ENCODE peak calls at places on chromosomes 16 and 17, in eight cellular contexts. One of them, this sample, is unnamed.

GRCh38 chr16:50553731-50554360 is 5.7 kb downstream of the NKD1 start:
- DNase-seq in cardiac muscle cell: no peak
- DNase-seq in left lung: no peak
- DNase-seq in stomach: no peak
- DNase-seq in sigmoid colon: no peak
- DNase-seq in A549: no peak
- DNase-seq in astrocyte: no peak
- DNase-seq in HCT116: no peak
- DNase-seq in this sample: no peak

GRCh38 chr17:11618861-11619566 is 20.7 kb downstream of the DNAH9 start:
- DNase-seq in cardiac muscle cell: no peak
- DNase-seq in left lung: no peak
- DNase-seq in stomach: peak
- DNase-seq in sigmoid colon: no peak
- DNase-seq in A549: peak
- DNase-seq in astrocyte: no peak
- DNase-seq in HCT116: no peak
- DNase-seq in this sample: peak

GRCh38 chr17:64687959-64688358 is 25.9 kb upstream of the SMURF2 start:
- DNase-seq in cardiac muscle cell: no peak
- DNase-seq in left lung: no peak
- DNase-seq in stomach: no peak
- DNase-seq in sigmoid colon: no peak
- DNase-seq in A549: no peak
- DNase-seq in astrocyte: peak
- DNase-seq in HCT116: no peak
- DNase-seq in this sample: peak

GRCh38 chr17:71628306-71628705 is 492.5 kb upstream of the SOX9 start:
- DNase-seq in cardiac muscle cell: no peak
- DNase-seq in left lung: no peak
- DNase-seq in stomach: no peak
- DNase-seq in sigmoid colon: no peak
- DNase-seq in A549: no peak
- DNase-seq in astrocyte: peak
- DNase-seq in HCT116: no peak
- DNase-seq in this sample: no peak

GRCh38 chr16:66326995-66327513 is 39.4 kb upstream of the CDH5 start:
- DNase-seq in cardiac muscle cell: no peak
- DNase-seq in left lung: no peak
- DNase-seq in stomach: no peak
- DNase-seq in sigmoid colon: no peak
- DNase-seq in A549: no peak
- DNase-seq in astrocyte: no peak
- DNase-seq in HCT116: no peak
- DNase-seq in this sample: no peak

GRCh38 chr17:36899250-36900129 is 37.8 kb upstream of the LHX1 start:
- DNase-seq in cardiac muscle cell: no peak
- DNase-seq in left lung: no peak
- DNase-seq in stomach: no peak
- DNase-seq in sigmoid colon: no peak
- DNase-seq in A549: no peak
- DNase-seq in astrocyte: no peak
- DNase-seq in HCT116: no peak
- DNase-seq in this sample: no peak

GRCh38 chr17:81854974-81855774 is 5.2 kb downstream of the P4HB start:
- DNase-seq in cardiac muscle cell: no peak
- DNase-seq in left lung: no peak
- DNase-seq in stomach: peak
- DNase-seq in sigmoid colon: no peak
- DNase-seq in A549: no peak
- DNase-seq in astrocyte: no peak
- DNase-seq in HCT116: no peak
- DNase-seq in this sample: no peak

GRCh38 chr16:27529962-27530361 is 19.8 kb downstream of the GTF3C1 start:
- DNase-seq in cardiac muscle cell: no peak
- DNase-seq in left lung: no peak
- DNase-seq in stomach: no peak
- DNase-seq in sigmoid colon: no peak
- DNase-seq in A549: no peak
- DNase-seq in astrocyte: peak
- DNase-seq in HCT116: no peak
- DNase-seq in this sample: no peak

GRCh38 chr17:50837980-50838954 is 2.9 kb downstream of the WFIKKN2 start:
- DNase-seq in cardiac muscle cell: no peak
- DNase-seq in left lung: no peak
- DNase-seq in stomach: no peak
- DNase-seq in sigmoid colon: no peak
- DNase-seq in A549: no peak
- DNase-seq in astrocyte: no peak
- DNase-seq in HCT116: no peak
- DNase-seq in this sample: no peak

GRCh38 chr16:17295948-17296347 is 174.8 kb downstream of the XYLT1 start:
- DNase-seq in cardiac muscle cell: no peak
- DNase-seq in left lung: no peak
- DNase-seq in stomach: no peak
- DNase-seq in sigmoid colon: no peak
- DNase-seq in A549: no peak
- DNase-seq in astrocyte: no peak
- DNase-seq in HCT116: no peak
- DNase-seq in this sample: no peak

GRCh38 chr16:19304670-19305240 is 19.2 kb downstream of the CLEC19A start:
- DNase-seq in cardiac muscle cell: no peak
- DNase-seq in left lung: no peak
- DNase-seq in stomach: no peak
- DNase-seq in sigmoid colon: no peak
- DNase-seq in A549: peak
- DNase-seq in astrocyte: no peak
- DNase-seq in HCT116: no peak
- DNase-seq in this sample: peak

GRCh38 chr16:66525396-66526180 is 24.3 kb downstream of the TK2 start:
- DNase-seq in cardiac muscle cell: no peak
- DNase-seq in left lung: no peak
- DNase-seq in stomach: no peak
- DNase-seq in sigmoid colon: no peak
- DNase-seq in A549: no peak
- DNase-seq in astrocyte: peak
- DNase-seq in HCT116: no peak
- DNase-seq in this sample: no peak

GRCh38 chr16:1863681-1864460 is 8.1 kb downstream of the MEIOB start:
- DNase-seq in cardiac muscle cell: peak
- DNase-seq in left lung: no peak
- DNase-seq in stomach: no peak
- DNase-seq in sigmoid colon: no peak
- DNase-seq in A549: peak
- DNase-seq in astrocyte: no peak
- DNase-seq in HCT116: peak
- DNase-seq in this sample: no peak

GRCh38 chr17:16272111-16272510 is 55.1 kb downstream of the PIGL start:
- DNase-seq in cardiac muscle cell: no peak
- DNase-seq in left lung: no peak
- DNase-seq in stomach: no peak
- DNase-seq in sigmoid colon: no peak
- DNase-seq in A549: no peak
- DNase-seq in astrocyte: no peak
- DNase-seq in HCT116: no peak
- DNase-seq in this sample: no peak

GRCh38 chr17:77287432-77288068 is 146.8 kb downstream of the SEC14L1 start:
- DNase-seq in cardiac muscle cell: peak
- DNase-seq in left lung: no peak
- DNase-seq in stomach: peak
- DNase-seq in sigmoid colon: peak
- DNase-seq in A549: peak
- DNase-seq in astrocyte: peak
- DNase-seq in HCT116: peak
- DNase-seq in this sample: peak

GRCh38 chr17:79233916-79234551 is 159.4 kb downstream of the ENGASE start:
- DNase-seq in cardiac muscle cell: no peak
- DNase-seq in left lung: no peak
- DNase-seq in stomach: no peak
- DNase-seq in sigmoid colon: no peak
- DNase-seq in A549: no peak
- DNase-seq in astrocyte: no peak
- DNase-seq in HCT116: no peak
- DNase-seq in this sample: no peak

GRCh38 chr17:38707678-38708351 is 2.7 kb downstream of the MLLT6 start:
- DNase-seq in cardiac muscle cell: no peak
- DNase-seq in left lung: no peak
- DNase-seq in stomach: no peak
- DNase-seq in sigmoid colon: no peak
- DNase-seq in A549: no peak
- DNase-seq in astrocyte: no peak
- DNase-seq in HCT116: no peak
- DNase-seq in this sample: no peak

GRCh38 chr17:59004338-59005111 is 102.2 kb downstream of the TRIM37 start:
- DNase-seq in cardiac muscle cell: peak
- DNase-seq in left lung: no peak
- DNase-seq in stomach: peak
- DNase-seq in sigmoid colon: no peak
- DNase-seq in A549: peak
- DNase-seq in astrocyte: peak
- DNase-seq in HCT116: peak
- DNase-seq in this sample: peak

DNA sequence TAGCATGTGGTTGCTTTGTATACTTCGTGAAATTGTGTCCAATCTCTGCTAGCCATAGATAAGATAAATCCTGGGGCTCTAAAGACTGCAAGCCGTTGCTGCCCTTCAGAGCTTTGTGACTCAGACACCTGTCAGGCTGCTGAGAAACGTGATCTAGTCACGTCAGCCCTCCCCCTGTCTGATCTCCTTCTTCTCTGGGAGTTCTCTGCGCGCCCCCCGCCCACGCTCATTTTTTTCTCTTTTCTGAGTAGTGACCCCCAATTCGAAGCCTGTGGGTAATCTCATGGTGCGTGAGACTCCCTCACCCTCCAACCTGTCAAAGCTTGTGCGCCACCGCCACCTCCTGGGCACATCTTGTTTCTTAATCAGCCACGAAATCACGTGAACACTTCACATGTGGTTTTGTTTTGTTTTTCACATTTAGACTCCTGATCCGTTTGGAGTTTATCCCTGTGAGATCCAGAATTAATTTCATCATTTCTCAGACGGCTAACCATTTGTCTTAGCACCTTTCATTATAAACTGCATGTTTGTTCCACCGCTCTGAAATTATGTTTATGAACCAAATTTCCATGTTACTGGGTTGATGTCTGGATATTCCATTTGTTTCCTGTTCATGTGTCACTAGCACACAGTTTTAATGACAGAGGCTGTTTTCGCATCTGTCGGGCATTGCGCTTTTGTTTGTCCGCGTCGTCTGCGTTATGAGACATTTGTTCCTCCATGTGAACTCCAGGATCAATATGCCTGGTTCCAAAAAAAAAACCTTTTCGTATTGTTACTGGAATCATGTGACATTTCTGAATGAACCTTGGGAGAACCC is 977 bp upstream of the ZNF778 start:
- DNase-seq in cardiac muscle cell: peak
- DNase-seq in left lung: peak
- DNase-seq in stomach: peak
- DNase-seq in sigmoid colon: peak
- DNase-seq in A549: peak
- DNase-seq in astrocyte: peak
- DNase-seq in HCT116: peak
- DNase-seq in this sample: peak
- TF ChIP-seq CTCF in cardiac muscle cell: peak
- TF ChIP-seq CTCF in left lung: peak
- TF ChIP-seq CTCF in stomach: peak
- TF ChIP-seq CTCF in sigmoid colon: peak
- TF ChIP-seq CTCF in A549: peak
- TF ChIP-seq CTCF in astrocyte: peak
- TF ChIP-seq CTCF in HCT116: peak
- TF ChIP-seq CTCF in this sample: peak

DNA sequence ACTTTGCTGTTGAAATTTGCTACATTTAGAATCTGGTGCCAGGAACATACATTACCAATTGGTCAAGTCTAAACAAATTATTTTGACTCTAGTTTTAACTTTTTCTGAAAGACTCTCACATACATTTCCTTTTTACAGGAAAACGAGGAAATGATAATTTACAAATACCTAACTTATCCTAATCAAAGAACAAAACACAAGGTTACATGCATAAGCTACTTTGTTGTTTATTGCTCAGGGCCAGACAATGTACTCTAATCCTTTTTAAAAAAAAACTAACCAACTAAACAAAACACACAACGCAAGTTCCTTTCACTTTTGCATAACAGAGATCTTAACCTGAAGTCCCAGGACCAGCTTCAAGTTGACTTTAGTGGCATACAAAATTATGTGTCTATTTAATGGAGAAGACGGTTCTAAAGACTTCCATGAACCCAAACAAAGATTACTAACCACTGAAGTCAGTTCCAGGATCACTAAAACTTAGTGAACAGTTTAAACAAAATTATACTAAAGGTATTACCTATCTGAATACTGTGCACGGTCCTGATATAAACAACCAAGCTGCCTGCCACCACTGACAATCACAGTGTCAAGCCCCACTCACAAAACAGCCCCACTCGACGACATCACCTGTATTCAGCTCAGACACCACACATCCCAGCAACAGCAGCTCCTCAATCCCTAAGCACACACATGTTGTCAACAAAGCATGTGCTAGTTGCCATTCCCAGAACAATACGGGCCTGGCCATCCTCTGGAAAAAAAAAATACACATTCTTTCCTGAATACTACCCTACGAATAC is 1.9 kb downstream of the ZNF652 start:
- DNase-seq in cardiac muscle cell: no peak
- DNase-seq in left lung: no peak
- DNase-seq in stomach: no peak
- DNase-seq in sigmoid colon: no peak
- DNase-seq in A549: no peak
- DNase-seq in astrocyte: no peak
- DNase-seq in HCT116: no peak
- DNase-seq in this sample: no peak
- H3K27ac ChIP-seq in cardiac muscle cell: peak
- H3K27ac ChIP-seq in left lung: peak
- H3K27ac ChIP-seq in stomach: peak
- H3K27ac ChIP-seq in sigmoid colon: peak
- H3K27ac ChIP-seq in A549: no peak
- H3K27ac ChIP-seq in astrocyte: no peak
- H3K27ac ChIP-seq in HCT116: no peak
- H3K27ac ChIP-seq in this sample: peak

DNA sequence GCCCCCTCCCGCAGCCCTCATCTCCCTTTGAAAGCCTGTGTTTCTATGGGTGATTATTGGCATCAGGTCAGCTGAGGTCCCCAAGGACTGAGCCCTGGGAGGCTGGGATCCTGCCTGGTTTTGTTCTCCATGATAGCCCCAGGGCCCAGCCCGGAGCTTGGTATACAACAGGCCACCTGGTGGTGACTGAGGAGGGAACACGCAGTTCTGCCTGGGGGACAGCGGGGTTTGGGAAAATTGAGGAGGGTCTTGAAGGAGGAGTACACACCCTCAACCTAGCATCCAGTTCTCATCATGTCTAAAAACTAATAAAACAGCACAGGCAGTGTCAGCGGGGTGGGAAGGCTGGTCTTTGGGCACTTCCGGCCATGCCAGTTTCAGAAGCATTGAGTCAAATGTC is 335.1 kb downstream of the CPPED1 start:
- DNase-seq in cardiac muscle cell: no peak
- DNase-seq in left lung: no peak
- DNase-seq in stomach: no peak
- DNase-seq in sigmoid colon: peak
- DNase-seq in A549: no peak
- DNase-seq in astrocyte: no peak
- DNase-seq in HCT116: no peak
- DNase-seq in this sample: no peak
- TF ChIP-seq CTCF in cardiac muscle cell: no peak
- TF ChIP-seq CTCF in left lung: no peak
- TF ChIP-seq CTCF in stomach: no peak
- TF ChIP-seq CTCF in sigmoid colon: no peak
- TF ChIP-seq CTCF in A549: no peak
- TF ChIP-seq CTCF in astrocyte: no peak
- TF ChIP-seq CTCF in HCT116: no peak
- TF ChIP-seq CTCF in this sample: no peak

GRCh38 chr16:2884041-2884451 is 1.0 kb downstream of the FLYWCH2 start:
- DNase-seq in cardiac muscle cell: no peak
- DNase-seq in left lung: no peak
- DNase-seq in stomach: no peak
- DNase-seq in sigmoid colon: no peak
- DNase-seq in A549: no peak
- DNase-seq in astrocyte: no peak
- DNase-seq in HCT116: no peak
- DNase-seq in this sample: no peak
- H3K27ac ChIP-seq in cardiac muscle cell: no peak
- H3K27ac ChIP-seq in left lung: peak
- H3K27ac ChIP-seq in stomach: no peak
- H3K27ac ChIP-seq in sigmoid colon: peak
- H3K27ac ChIP-seq in A549: no peak
- H3K27ac ChIP-seq in astrocyte: peak
- H3K27ac ChIP-seq in HCT116: peak
- H3K27ac ChIP-seq in this sample: peak